ENCODE peak calls at places on chromosomes 3 and 15, in ten cellular contexts. One of them, this sample, is unnamed.

GRCh38 chr3:72591522-72592421 is 256.5 kb downstream of the SHQ1 start:
- DNase-seq in astrocyte: peak; percentile 92
- DNase-seq in kidney epithelial cell: peak; percentile 73
- DNase-seq in A549: no peak
- DNase-seq in left colon: peak; percentile 15
- DNase-seq in NCI-H524: no peak
- DNase-seq in HEK293T: peak; percentile 44
- DNase-seq in DND-41: no peak
- DNase-seq in germinal center: no peak
- DNase-seq in transverse colon: peak; percentile 23
- DNase-seq in this sample: peak; percentile 99

GRCh38 chr15:98525625-98526024 is 122.7 kb upstream of the IGF1R start:
- DNase-seq in astrocyte: no peak
- DNase-seq in kidney epithelial cell: no peak
- DNase-seq in A549: no peak
- DNase-seq in left colon: no peak
- DNase-seq in NCI-H524: no peak
- DNase-seq in HEK293T: no peak
- DNase-seq in DND-41: no peak
- DNase-seq in germinal center: no peak
- DNase-seq in transverse colon: no peak
- DNase-seq in this sample: no peak

GRCh38 chr15:75054172-75054897 is 30.9 kb downstream of the PPCDC start:
- DNase-seq in astrocyte: no peak
- DNase-seq in kidney epithelial cell: no peak
- DNase-seq in A549: no peak
- DNase-seq in left colon: no peak
- DNase-seq in NCI-H524: no peak
- DNase-seq in HEK293T: no peak
- DNase-seq in DND-41: no peak
- DNase-seq in germinal center: no peak
- DNase-seq in transverse colon: no peak
- DNase-seq in this sample: no peak

GRCh38 chr3:107525101-107525953 is 2.6 kb downstream of the BBX start:
- DNase-seq in astrocyte: peak; percentile 4
- DNase-seq in kidney epithelial cell: no peak
- DNase-seq in A549: no peak
- DNase-seq in left colon: peak; percentile 44
- DNase-seq in NCI-H524: no peak
- DNase-seq in HEK293T: peak; percentile 21
- DNase-seq in DND-41: peak; percentile 56
- DNase-seq in germinal center: peak; percentile 8
- DNase-seq in transverse colon: peak; percentile 23
- DNase-seq in this sample: peak; percentile 50

GRCh38 chr3:126541628-126542339 is 16.9 kb downstream of the C3orf22 start:
- DNase-seq in astrocyte: no peak
- DNase-seq in kidney epithelial cell: no peak
- DNase-seq in A549: no peak
- DNase-seq in left colon: no peak
- DNase-seq in NCI-H524: no peak
- DNase-seq in HEK293T: no peak
- DNase-seq in DND-41: no peak
- DNase-seq in germinal center: no peak
- DNase-seq in transverse colon: peak; percentile 1
- DNase-seq in this sample: no peak

GRCh38 chr15:58407786-58408185 is 24.0 kb upstream of the LIPC start:
- DNase-seq in astrocyte: no peak
- DNase-seq in kidney epithelial cell: no peak
- DNase-seq in A549: no peak
- DNase-seq in left colon: no peak
- DNase-seq in NCI-H524: peak; percentile 27
- DNase-seq in HEK293T: no peak
- DNase-seq in DND-41: no peak
- DNase-seq in germinal center: no peak
- DNase-seq in transverse colon: no peak
- DNase-seq in this sample: no peak

GRCh38 chr3:123489400-123490004 is 40.6 kb upstream of the ADCY5 start:
- DNase-seq in astrocyte: peak; percentile 19
- DNase-seq in kidney epithelial cell: peak; percentile 10
- DNase-seq in A549: peak; percentile 60
- DNase-seq in left colon: peak; percentile 71
- DNase-seq in NCI-H524: peak; percentile 30
- DNase-seq in HEK293T: peak; percentile 76
- DNase-seq in DND-41: peak; percentile 43
- DNase-seq in germinal center: peak; percentile 44
- DNase-seq in transverse colon: peak; percentile 68
- DNase-seq in this sample: peak; percentile 48

GRCh38 chr15:85421116-85421925 is 40.9 kb downstream of the AKAP13 start:
- DNase-seq in astrocyte: peak; percentile 75
- DNase-seq in kidney epithelial cell: no peak
- DNase-seq in A549: no peak
- DNase-seq in left colon: no peak
- DNase-seq in NCI-H524: no peak
- DNase-seq in HEK293T: no peak
- DNase-seq in DND-41: no peak
- DNase-seq in germinal center: no peak
- DNase-seq in transverse colon: no peak
- DNase-seq in this sample: peak; percentile 70

GRCh38 chr3:47007001-47007400 is 27.5 kb downstream of the NBEAL2 start:
- DNase-seq in astrocyte: no peak
- DNase-seq in kidney epithelial cell: no peak
- DNase-seq in A549: no peak
- DNase-seq in left colon: peak; percentile 1
- DNase-seq in NCI-H524: no peak
- DNase-seq in HEK293T: no peak
- DNase-seq in DND-41: no peak
- DNase-seq in germinal center: no peak
- DNase-seq in transverse colon: no peak
- DNase-seq in this sample: no peak

GRCh38 chr3:133655731-133656130 is 6.0 kb downstream of the TOPBP1 start:
- DNase-seq in astrocyte: no peak
- DNase-seq in kidney epithelial cell: no peak
- DNase-seq in A549: no peak
- DNase-seq in left colon: no peak
- DNase-seq in NCI-H524: no peak
- DNase-seq in HEK293T: no peak
- DNase-seq in DND-41: no peak
- DNase-seq in germinal center: no peak
- DNase-seq in transverse colon: no peak
- DNase-seq in this sample: no peak

GRCh38 chr15:74172751-74173544 is 562 bp upstream of the ISLR start:
- DNase-seq in astrocyte: peak; percentile 12
- DNase-seq in kidney epithelial cell: no peak
- DNase-seq in A549: no peak
- DNase-seq in left colon: peak; percentile 42
- DNase-seq in NCI-H524: no peak
- DNase-seq in HEK293T: no peak
- DNase-seq in DND-41: no peak
- DNase-seq in germinal center: no peak
- DNase-seq in transverse colon: peak; percentile 42
- DNase-seq in this sample: peak; percentile 50

GRCh38 chr3:194552327-194552949 is 65.6 kb upstream of the ATP13A3 start:
- DNase-seq in astrocyte: no peak
- DNase-seq in kidney epithelial cell: no peak
- DNase-seq in A549: no peak
- DNase-seq in left colon: no peak
- DNase-seq in NCI-H524: no peak
- DNase-seq in HEK293T: no peak
- DNase-seq in DND-41: no peak
- DNase-seq in germinal center: no peak
- DNase-seq in transverse colon: no peak
- DNase-seq in this sample: no peak

GRCh38 chr3:95319921-95320494 is 1257.1 kb downstream of the NSUN3 start:
- DNase-seq in astrocyte: peak; percentile 39
- DNase-seq in kidney epithelial cell: peak; percentile 29
- DNase-seq in A549: no peak
- DNase-seq in left colon: no peak
- DNase-seq in NCI-H524: no peak
- DNase-seq in HEK293T: no peak
- DNase-seq in DND-41: no peak
- DNase-seq in germinal center: no peak
- DNase-seq in transverse colon: no peak
- DNase-seq in this sample: no peak

GRCh38 chr15:62165029-62165792 is at the start of gene C2CD4B:
- DNase-seq in astrocyte: no peak
- DNase-seq in kidney epithelial cell: no peak
- DNase-seq in A549: peak; percentile 17
- DNase-seq in left colon: peak; percentile 71
- DNase-seq in NCI-H524: peak; percentile 29
- DNase-seq in HEK293T: no peak
- DNase-seq in DND-41: peak; percentile 86
- DNase-seq in germinal center: peak; percentile 30
- DNase-seq in transverse colon: peak; percentile 72
- DNase-seq in this sample: no peak

GRCh38 chr3:153789380-153789779 is 331.8 kb upstream of the ARHGEF26 start:
- DNase-seq in astrocyte: no peak
- DNase-seq in kidney epithelial cell: no peak
- DNase-seq in A549: no peak
- DNase-seq in left colon: no peak
- DNase-seq in NCI-H524: no peak
- DNase-seq in HEK293T: no peak
- DNase-seq in DND-41: no peak
- DNase-seq in germinal center: no peak
- DNase-seq in transverse colon: no peak
- DNase-seq in this sample: no peak

GRCh38 chr15:100353469-100353868 is 11.7 kb upstream of the ADAMTS17 start:
- DNase-seq in astrocyte: no peak
- DNase-seq in kidney epithelial cell: no peak
- DNase-seq in A549: no peak
- DNase-seq in left colon: no peak
- DNase-seq in NCI-H524: no peak
- DNase-seq in HEK293T: no peak
- DNase-seq in DND-41: no peak
- DNase-seq in germinal center: no peak
- DNase-seq in transverse colon: no peak
- DNase-seq in this sample: no peak

GRCh38 chr3:55609230-55610100 is 122.4 kb upstream of the WNT5A start:
- DNase-seq in astrocyte: no peak
- DNase-seq in kidney epithelial cell: no peak
- DNase-seq in A549: no peak
- DNase-seq in left colon: no peak
- DNase-seq in NCI-H524: no peak
- DNase-seq in HEK293T: peak; percentile 41
- DNase-seq in DND-41: no peak
- DNase-seq in germinal center: no peak
- DNase-seq in transverse colon: no peak
- DNase-seq in this sample: no peak

GRCh38 chr15:92879949-92880725 is 20.0 kb upstream of the CHD2 start:
- DNase-seq in astrocyte: no peak
- DNase-seq in kidney epithelial cell: no peak
- DNase-seq in A549: no peak
- DNase-seq in left colon: no peak
- DNase-seq in NCI-H524: no peak
- DNase-seq in HEK293T: no peak
- DNase-seq in DND-41: peak; percentile 69
- DNase-seq in germinal center: no peak
- DNase-seq in transverse colon: no peak
- DNase-seq in this sample: no peak

GRCh38 chr15:52095597-52096262 is 16.8 kb downstream of the BCL2L10 start:
- DNase-seq in astrocyte: peak; percentile 87
- DNase-seq in kidney epithelial cell: no peak
- DNase-seq in A549: peak; percentile 28
- DNase-seq in left colon: no peak
- DNase-seq in NCI-H524: no peak
- DNase-seq in HEK293T: no peak
- DNase-seq in DND-41: no peak
- DNase-seq in germinal center: no peak
- DNase-seq in transverse colon: no peak
- DNase-seq in this sample: peak; percentile 57

GRCh38 chr15:44441095-44441501 is 13.7 kb downstream of the CTDSPL2 start:
- DNase-seq in astrocyte: no peak
- DNase-seq in kidney epithelial cell: no peak
- DNase-seq in A549: no peak
- DNase-seq in left colon: no peak
- DNase-seq in NCI-H524: no peak
- DNase-seq in HEK293T: no peak
- DNase-seq in DND-41: no peak
- DNase-seq in germinal center: no peak
- DNase-seq in transverse colon: no peak
- DNase-seq in this sample: no peak

GRCh38 chr3:72520690-72521308 is 327.4 kb downstream of the SHQ1 start:
- DNase-seq in astrocyte: peak; percentile 92
- DNase-seq in kidney epithelial cell: peak; percentile 80
- DNase-seq in A549: no peak
- DNase-seq in left colon: no peak
- DNase-seq in NCI-H524: no peak
- DNase-seq in HEK293T: no peak
- DNase-seq in DND-41: no peak
- DNase-seq in germinal center: no peak
- DNase-seq in transverse colon: no peak
- DNase-seq in this sample: peak; percentile 58

GRCh38 chr3:31288641-31289100 is 244.1 kb upstream of the STT3B start:
- DNase-seq in astrocyte: peak; percentile 77
- DNase-seq in kidney epithelial cell: peak; percentile 53
- DNase-seq in A549: peak; percentile 44
- DNase-seq in left colon: no peak
- DNase-seq in NCI-H524: no peak
- DNase-seq in HEK293T: no peak
- DNase-seq in DND-41: no peak
- DNase-seq in germinal center: no peak
- DNase-seq in transverse colon: peak; percentile 11
- DNase-seq in this sample: peak; percentile 93

GRCh38 chr3:29721789-29722188 is 440.9 kb downstream of the RBMS3 start:
- DNase-seq in astrocyte: no peak
- DNase-seq in kidney epithelial cell: no peak
- DNase-seq in A549: no peak
- DNase-seq in left colon: no peak
- DNase-seq in NCI-H524: no peak
- DNase-seq in HEK293T: no peak
- DNase-seq in DND-41: no peak
- DNase-seq in germinal center: no peak
- DNase-seq in transverse colon: no peak
- DNase-seq in this sample: no peak

GRCh38 chr3:4742359-4742758 is 236.9 kb upstream of the BHLHE40 start:
- DNase-seq in astrocyte: peak; percentile 37
- DNase-seq in kidney epithelial cell: no peak
- DNase-seq in A549: no peak
- DNase-seq in left colon: no peak
- DNase-seq in NCI-H524: no peak
- DNase-seq in HEK293T: no peak
- DNase-seq in DND-41: no peak
- DNase-seq in germinal center: no peak
- DNase-seq in transverse colon: no peak
- DNase-seq in this sample: no peak

GRCh38 chr3:46856576-46857471 is 6.4 kb downstream of the MYL3 start:
- DNase-seq in astrocyte: no peak
- DNase-seq in kidney epithelial cell: no peak
- DNase-seq in A549: no peak
- DNase-seq in left colon: no peak
- DNase-seq in NCI-H524: no peak
- DNase-seq in HEK293T: no peak
- DNase-seq in DND-41: no peak
- DNase-seq in germinal center: no peak
- DNase-seq in transverse colon: no peak
- DNase-seq in this sample: no peak

GRCh38 chr15:62740141-62741004 is 302.2 kb upstream of the TPM1 start:
- DNase-seq in astrocyte: peak; percentile 48
- DNase-seq in kidney epithelial cell: no peak
- DNase-seq in A549: peak; percentile 28
- DNase-seq in left colon: no peak
- DNase-seq in NCI-H524: no peak
- DNase-seq in HEK293T: no peak
- DNase-seq in DND-41: no peak
- DNase-seq in germinal center: no peak
- DNase-seq in transverse colon: no peak
- DNase-seq in this sample: no peak

GRCh38 chr15:84598993-84599392 is 1.8 kb upstream of the ZSCAN2 start:
- DNase-seq in astrocyte: peak; percentile 32
- DNase-seq in kidney epithelial cell: no peak
- DNase-seq in A549: peak; percentile 95
- DNase-seq in left colon: no peak
- DNase-seq in NCI-H524: peak; percentile 29
- DNase-seq in HEK293T: peak; percentile 73
- DNase-seq in DND-41: peak; percentile 41
- DNase-seq in germinal center: peak; percentile 39
- DNase-seq in transverse colon: peak; percentile 40
- DNase-seq in this sample: peak; percentile 67

GRCh38 chr15:99447497-99448371 is 118.0 kb upstream of the MEF2A start:
- DNase-seq in astrocyte: no peak
- DNase-seq in kidney epithelial cell: no peak
- DNase-seq in A549: no peak
- DNase-seq in left colon: no peak
- DNase-seq in NCI-H524: peak; percentile 39
- DNase-seq in HEK293T: no peak
- DNase-seq in DND-41: peak; percentile 93
- DNase-seq in germinal center: peak; percentile 47
- DNase-seq in transverse colon: no peak
- DNase-seq in this sample: no peak

This sample was measured in RPMI7951.